ENCODE peak calls at places on chromosomes 12 and 14, in nine cellular contexts. One of them, this sample, is unnamed.

GRCh38 chr14:91307046-91307445 is 62.5 kb upstream of the GPR68 start:
- DNase-seq in brain microvascular endothelial cell: no peak
- DNase-seq in upper lobe of left lung: no peak
- DNase-seq in pancreas: no peak
- DNase-seq in colonic mucosa: no peak
- DNase-seq in glutamatergic neuron: no peak
- DNase-seq in foreskin fibroblast: no peak
- DNase-seq in GM10248: no peak
- DNase-seq in MCF 10A: no peak
- DNase-seq in this sample: no peak

GRCh38 chr14:67514650-67515385 is 18.3 kb upstream of the PLEKHH1 start:
- DNase-seq in brain microvascular endothelial cell: peak
- DNase-seq in upper lobe of left lung: peak
- DNase-seq in pancreas: peak
- DNase-seq in colonic mucosa: peak
- DNase-seq in glutamatergic neuron: peak
- DNase-seq in foreskin fibroblast: no peak
- DNase-seq in GM10248: peak
- DNase-seq in MCF 10A: peak
- DNase-seq in this sample: no peak

GRCh38 chr14:66698503-66698902 is 190.6 kb downstream of the GPHN start:
- DNase-seq in brain microvascular endothelial cell: no peak
- DNase-seq in upper lobe of left lung: no peak
- DNase-seq in pancreas: no peak
- DNase-seq in colonic mucosa: no peak
- DNase-seq in glutamatergic neuron: no peak
- DNase-seq in foreskin fibroblast: no peak
- DNase-seq in GM10248: no peak
- DNase-seq in MCF 10A: no peak
- DNase-seq in this sample: no peak

GRCh38 chr12:122322501-122322900 is 56.2 kb upstream of the VPS33A start:
- DNase-seq in brain microvascular endothelial cell: no peak
- DNase-seq in upper lobe of left lung: no peak
- DNase-seq in pancreas: no peak
- DNase-seq in colonic mucosa: no peak
- DNase-seq in glutamatergic neuron: no peak
- DNase-seq in foreskin fibroblast: peak
- DNase-seq in GM10248: no peak
- DNase-seq in MCF 10A: peak
- DNase-seq in this sample: no peak

GRCh38 chr14:54216827-54217226 is 180.0 kb upstream of the CDKN3 start:
- DNase-seq in brain microvascular endothelial cell: no peak
- DNase-seq in upper lobe of left lung: no peak
- DNase-seq in pancreas: no peak
- DNase-seq in colonic mucosa: no peak
- DNase-seq in glutamatergic neuron: no peak
- DNase-seq in foreskin fibroblast: no peak
- DNase-seq in GM10248: no peak
- DNase-seq in MCF 10A: no peak
- DNase-seq in this sample: no peak

GRCh38 chr14:79730911-79731310 is 480.4 kb downstream of the DIO2 start:
- DNase-seq in brain microvascular endothelial cell: peak
- DNase-seq in upper lobe of left lung: no peak
- DNase-seq in pancreas: no peak
- DNase-seq in colonic mucosa: no peak
- DNase-seq in glutamatergic neuron: no peak
- DNase-seq in foreskin fibroblast: no peak
- DNase-seq in GM10248: no peak
- DNase-seq in MCF 10A: no peak
- DNase-seq in this sample: no peak

GRCh38 chr12:15899282-15899870 is 11.8 kb upstream of the DERA start:
- DNase-seq in brain microvascular endothelial cell: no peak
- DNase-seq in upper lobe of left lung: no peak
- DNase-seq in pancreas: no peak
- DNase-seq in colonic mucosa: no peak
- DNase-seq in glutamatergic neuron: no peak
- DNase-seq in foreskin fibroblast: no peak
- DNase-seq in GM10248: no peak
- DNase-seq in MCF 10A: peak
- DNase-seq in this sample: no peak

GRCh38 chr14:50342211-50343080 is 30.3 kb downstream of the DMAC2L start:
- DNase-seq in brain microvascular endothelial cell: peak
- DNase-seq in upper lobe of left lung: no peak
- DNase-seq in pancreas: peak
- DNase-seq in colonic mucosa: peak
- DNase-seq in glutamatergic neuron: peak
- DNase-seq in foreskin fibroblast: peak
- DNase-seq in GM10248: peak
- DNase-seq in MCF 10A: peak
- DNase-seq in this sample: no peak

GRCh38 chr14:81416233-81416927 is 16.3 kb upstream of the STON2 start:
- DNase-seq in brain microvascular endothelial cell: no peak
- DNase-seq in upper lobe of left lung: no peak
- DNase-seq in pancreas: no peak
- DNase-seq in colonic mucosa: no peak
- DNase-seq in glutamatergic neuron: no peak
- DNase-seq in foreskin fibroblast: no peak
- DNase-seq in GM10248: no peak
- DNase-seq in MCF 10A: no peak
- DNase-seq in this sample: no peak

GRCh38 chr14:23665302-23666016 is 29.3 kb downstream of the DHRS2 start:
- DNase-seq in brain microvascular endothelial cell: no peak
- DNase-seq in upper lobe of left lung: no peak
- DNase-seq in pancreas: no peak
- DNase-seq in colonic mucosa: no peak
- DNase-seq in glutamatergic neuron: no peak
- DNase-seq in foreskin fibroblast: no peak
- DNase-seq in GM10248: no peak
- DNase-seq in MCF 10A: no peak
- DNase-seq in this sample: no peak

GRCh38 chr14:20632831-20633771 is 8.4 kb downstream of the OR6S1 start:
- DNase-seq in brain microvascular endothelial cell: peak
- DNase-seq in upper lobe of left lung: no peak
- DNase-seq in pancreas: no peak
- DNase-seq in colonic mucosa: peak
- DNase-seq in glutamatergic neuron: peak
- DNase-seq in foreskin fibroblast: peak
- DNase-seq in GM10248: peak
- DNase-seq in MCF 10A: peak
- DNase-seq in this sample: no peak

GRCh38 chr14:104114421-104115130 is 23.8 kb upstream of the KIF26A start:
- DNase-seq in brain microvascular endothelial cell: no peak
- DNase-seq in upper lobe of left lung: peak
- DNase-seq in pancreas: no peak
- DNase-seq in colonic mucosa: peak
- DNase-seq in glutamatergic neuron: peak
- DNase-seq in foreskin fibroblast: no peak
- DNase-seq in GM10248: no peak
- DNase-seq in MCF 10A: no peak
- DNase-seq in this sample: peak

GRCh38 chr14:34489324-34489723 is 27.3 kb upstream of the SPTSSA start:
- DNase-seq in brain microvascular endothelial cell: no peak
- DNase-seq in upper lobe of left lung: no peak
- DNase-seq in pancreas: no peak
- DNase-seq in colonic mucosa: no peak
- DNase-seq in glutamatergic neuron: no peak
- DNase-seq in foreskin fibroblast: peak
- DNase-seq in GM10248: no peak
- DNase-seq in MCF 10A: no peak
- DNase-seq in this sample: no peak

GRCh38 chr12:52687527-52688385 is 7.5 kb upstream of the KRT1 start:
- DNase-seq in brain microvascular endothelial cell: no peak
- DNase-seq in upper lobe of left lung: no peak
- DNase-seq in pancreas: no peak
- DNase-seq in colonic mucosa: peak
- DNase-seq in glutamatergic neuron: no peak
- DNase-seq in foreskin fibroblast: no peak
- DNase-seq in GM10248: no peak
- DNase-seq in MCF 10A: peak
- DNase-seq in this sample: no peak

GRCh38 chr12:119204716-119205285 is 26.1 kb downstream of the HSPB8 start:
- DNase-seq in brain microvascular endothelial cell: no peak
- DNase-seq in upper lobe of left lung: no peak
- DNase-seq in pancreas: no peak
- DNase-seq in colonic mucosa: no peak
- DNase-seq in glutamatergic neuron: no peak
- DNase-seq in foreskin fibroblast: no peak
- DNase-seq in GM10248: no peak
- DNase-seq in MCF 10A: no peak
- DNase-seq in this sample: no peak

GRCh38 chr12:122862872-122863701 is 27.8 kb downstream of the HIP1R start:
- DNase-seq in brain microvascular endothelial cell: no peak
- DNase-seq in upper lobe of left lung: no peak
- DNase-seq in pancreas: peak
- DNase-seq in colonic mucosa: peak
- DNase-seq in glutamatergic neuron: peak
- DNase-seq in foreskin fibroblast: no peak
- DNase-seq in GM10248: no peak
- DNase-seq in MCF 10A: no peak
- DNase-seq in this sample: no peak

GRCh38 chr14:101559250-101559623 is 2.1 kb upstream of the DIO3 start:
- DNase-seq in brain microvascular endothelial cell: no peak
- DNase-seq in upper lobe of left lung: no peak
- DNase-seq in pancreas: no peak
- DNase-seq in colonic mucosa: no peak
- DNase-seq in glutamatergic neuron: no peak
- DNase-seq in foreskin fibroblast: no peak
- DNase-seq in GM10248: no peak
- DNase-seq in MCF 10A: no peak
- DNase-seq in this sample: no peak

GRCh38 chr14:101556566-101557320 is 4.6 kb upstream of the DIO3 start:
- DNase-seq in brain microvascular endothelial cell: no peak
- DNase-seq in upper lobe of left lung: peak
- DNase-seq in pancreas: no peak
- DNase-seq in colonic mucosa: no peak
- DNase-seq in glutamatergic neuron: no peak
- DNase-seq in foreskin fibroblast: no peak
- DNase-seq in GM10248: no peak
- DNase-seq in MCF 10A: peak
- DNase-seq in this sample: peak

GRCh38 chr14:101557321-101557695 is 4.0 kb upstream of the DIO3 start:
- DNase-seq in brain microvascular endothelial cell: no peak
- DNase-seq in upper lobe of left lung: no peak
- DNase-seq in pancreas: no peak
- DNase-seq in colonic mucosa: no peak
- DNase-seq in glutamatergic neuron: no peak
- DNase-seq in foreskin fibroblast: no peak
- DNase-seq in GM10248: no peak
- DNase-seq in MCF 10A: no peak
- DNase-seq in this sample: peak

GRCh38 chr14:101558739-101559240 is 2.5 kb upstream of the DIO3 start:
- DNase-seq in brain microvascular endothelial cell: no peak
- DNase-seq in upper lobe of left lung: no peak
- DNase-seq in pancreas: no peak
- DNase-seq in colonic mucosa: no peak
- DNase-seq in glutamatergic neuron: no peak
- DNase-seq in foreskin fibroblast: no peak
- DNase-seq in GM10248: no peak
- DNase-seq in MCF 10A: no peak
- DNase-seq in this sample: peak

DNA sequence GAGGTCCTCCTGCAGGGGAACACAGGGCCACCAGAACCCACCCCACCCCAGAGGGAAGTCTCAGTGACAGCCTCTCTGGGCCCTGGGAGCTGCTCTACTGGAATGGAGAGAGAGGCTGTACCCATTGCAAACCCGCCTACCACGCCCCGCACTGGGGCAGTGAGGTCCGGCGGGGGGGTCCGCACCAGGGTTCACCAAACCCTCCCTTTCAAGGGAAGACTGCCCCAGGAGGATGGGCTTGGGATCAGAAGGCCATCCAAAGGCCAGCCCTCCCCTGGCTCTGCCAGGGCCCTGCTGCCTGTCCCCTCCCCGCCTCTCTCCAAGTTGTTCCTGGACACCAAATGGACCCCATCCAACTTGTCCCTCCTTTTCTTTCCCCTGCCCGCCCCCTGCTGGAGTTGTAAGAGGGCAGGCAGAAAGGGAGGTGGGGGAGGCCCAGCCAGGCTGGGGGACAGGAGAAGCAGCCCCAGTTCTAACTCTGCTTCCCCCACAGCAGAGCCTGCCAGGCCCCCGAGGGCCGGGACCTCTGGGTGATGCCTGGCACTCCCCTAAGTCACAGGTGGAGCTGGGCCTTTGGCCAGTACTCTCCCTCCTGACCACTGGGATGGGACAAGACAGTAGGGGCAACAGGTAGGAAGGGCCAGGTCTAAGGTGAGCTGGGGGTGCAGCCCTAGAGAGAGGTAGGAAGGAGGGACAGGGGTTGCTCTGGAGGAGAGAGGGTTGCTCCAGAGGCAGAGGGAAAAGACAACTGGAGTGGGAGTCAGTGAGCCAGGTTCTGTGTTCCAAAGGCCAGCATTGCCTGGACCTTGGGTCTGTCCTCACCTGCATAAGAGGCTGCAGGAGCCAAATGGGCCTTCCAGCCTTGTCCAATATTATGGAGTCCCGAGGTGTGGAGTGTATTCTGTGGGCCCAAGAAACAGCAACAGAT is 3.2 kb upstream of the DIO3 start:
- DNase-seq in brain microvascular endothelial cell: no peak
- DNase-seq in upper lobe of left lung: peak
- DNase-seq in pancreas: peak
- DNase-seq in colonic mucosa: no peak
- DNase-seq in glutamatergic neuron: no peak
- DNase-seq in foreskin fibroblast: no peak
- DNase-seq in GM10248: no peak
- DNase-seq in MCF 10A: peak
- DNase-seq in this sample: peak
- TF ChIP-seq CTCF in brain microvascular endothelial cell: peak
- TF ChIP-seq CTCF in upper lobe of left lung: peak
- TF ChIP-seq CTCF in pancreas: no peak
- TF ChIP-seq CTCF in colonic mucosa: no peak
- TF ChIP-seq CTCF in glutamatergic neuron: no peak
- TF ChIP-seq CTCF in foreskin fibroblast: no peak
- TF ChIP-seq CTCF in GM10248: no peak
- TF ChIP-seq CTCF in MCF 10A: no peak
- TF ChIP-seq CTCF in this sample: peak

GRCh38 chr14:39491134-39491541 is 58.9 kb upstream of the FBXO33 start:
- DNase-seq in brain microvascular endothelial cell: peak
- DNase-seq in upper lobe of left lung: no peak
- DNase-seq in pancreas: no peak
- DNase-seq in colonic mucosa: no peak
- DNase-seq in glutamatergic neuron: no peak
- DNase-seq in foreskin fibroblast: no peak
- DNase-seq in GM10248: no peak
- DNase-seq in MCF 10A: peak
- DNase-seq in this sample: no peak
- TF ChIP-seq CTCF in brain microvascular endothelial cell: peak
- TF ChIP-seq CTCF in upper lobe of left lung: peak
- TF ChIP-seq CTCF in pancreas: peak
- TF ChIP-seq CTCF in colonic mucosa: peak
- TF ChIP-seq CTCF in glutamatergic neuron: peak
- TF ChIP-seq CTCF in foreskin fibroblast: no peak
- TF ChIP-seq CTCF in GM10248: peak
- TF ChIP-seq CTCF in MCF 10A: peak
- TF ChIP-seq CTCF in this sample: peak

GRCh38 chr12:93050026-93050747 is 121.1 kb upstream of the EEA1 start:
- DNase-seq in brain microvascular endothelial cell: peak
- DNase-seq in upper lobe of left lung: no peak
- DNase-seq in pancreas: no peak
- DNase-seq in colonic mucosa: no peak
- DNase-seq in glutamatergic neuron: no peak
- DNase-seq in foreskin fibroblast: peak
- DNase-seq in GM10248: no peak
- DNase-seq in MCF 10A: peak
- DNase-seq in this sample: no peak
- TF ChIP-seq CTCF in brain microvascular endothelial cell: no peak
- TF ChIP-seq CTCF in upper lobe of left lung: no peak
- TF ChIP-seq CTCF in pancreas: no peak
- TF ChIP-seq CTCF in colonic mucosa: no peak
- TF ChIP-seq CTCF in glutamatergic neuron: no peak
- TF ChIP-seq CTCF in foreskin fibroblast: no peak
- TF ChIP-seq CTCF in GM10248: no peak
- TF ChIP-seq CTCF in MCF 10A: no peak
- TF ChIP-seq CTCF in this sample: no peak

GRCh38 chr12:130846386-130846785 is 7.3 kb upstream of the STX2 start:
- DNase-seq in brain microvascular endothelial cell: no peak
- DNase-seq in upper lobe of left lung: no peak
- DNase-seq in pancreas: no peak
- DNase-seq in colonic mucosa: no peak
- DNase-seq in glutamatergic neuron: no peak
- DNase-seq in foreskin fibroblast: peak
- DNase-seq in GM10248: no peak
- DNase-seq in MCF 10A: no peak
- DNase-seq in this sample: no peak
- TF ChIP-seq CTCF in brain microvascular endothelial cell: no peak
- TF ChIP-seq CTCF in upper lobe of left lung: no peak
- TF ChIP-seq CTCF in pancreas: no peak
- TF ChIP-seq CTCF in colonic mucosa: no peak
- TF ChIP-seq CTCF in glutamatergic neuron: no peak
- TF ChIP-seq CTCF in foreskin fibroblast: no peak
- TF ChIP-seq CTCF in GM10248: no peak
- TF ChIP-seq CTCF in MCF 10A: no peak
- TF ChIP-seq CTCF in this sample: no peak

This sample was measured in chondrocyte.